ENCODE peak calls at places on chromosomes 5 and 9, in six cellular contexts. U is dorsolateral prefrontal cortex, I is suprapubic skin, R is fibroblast of pulmonary artery, A is IMR-90, C is bronchial epithelial cell. P is an unnamed sample.

GRCh38 chr5:127652952-127653611 is 4.2 kb downstream of the CTXN3 start:
- DNase-seq in U (no peak), I (no peak), R (no peak), A (no peak), C (no peak), P (no peak)

GRCh38 chr9:76704601-76705204 is 59.5 kb upstream of the PCA3 start:
- DNase-seq in U (no peak), I (no peak), R (peak; percentile 97), A (peak; percentile 93), C (peak; percentile 79), P (no peak)

GRCh38 chr5:139110526-139111168 is 87.5 kb downstream of the SIL1 start:
- DNase-seq in U (no peak), I (no peak), R (no peak), A (no peak), C (no peak), P (no peak)

GRCh38 chr5:142748132-142748531 is 22.0 kb upstream of the ARHGAP26 start:
- DNase-seq in U (no peak), I (no peak), R (peak; percentile 68), A (peak; percentile 24), C (no peak), P (no peak)

GRCh38 chr5:127002390-127002789 is 28.0 kb downstream of the MARCHF3 start:
- DNase-seq in U (no peak), I (no peak), R (peak; percentile 82), A (peak; percentile 34), C (no peak), P (no peak)

GRCh38 chr5:139061274-139061673 is 136.9 kb downstream of the SIL1 start:
- DNase-seq in U (no peak), I (peak; percentile 67), R (peak; percentile 86), A (peak; percentile 64), C (peak; percentile 38), P (peak; percentile 78)

GRCh38 chr5:39755986-39756385 is 331.2 kb upstream of the DAB2 start:
- DNase-seq in U (no peak), I (no peak), R (peak; percentile 96), A (peak; percentile 96), C (peak; percentile 74), P (no peak)

GRCh38 chr9:4211806-4212205 is 88.1 kb downstream of the GLIS3 start:
- DNase-seq in U (no peak), I (no peak), R (no peak), A (no peak), C (no peak), P (no peak)

GRCh38 chr5:139652788-139653241 is 4.7 kb downstream of the CXXC5 start:
- DNase-seq in U (no peak), I (no peak), R (no peak), A (no peak), C (no peak), P (no peak)

GRCh38 chr9:24044576-24044975 is 218.5 kb upstream of the ELAVL2 start:
- DNase-seq in U (no peak), I (no peak), R (no peak), A (no peak), C (no peak), P (no peak)

GRCh38 chr9:61673247-61673646 is 483.4 kb downstream of the SPATA31A7 start:
- DNase-seq in U (no peak), I (peak; percentile 45), R (no peak), A (no peak), C (no peak), P (peak; percentile 46)

GRCh38 chr9:10036095-10036494 is 576.7 kb downstream of the PTPRD start:
- DNase-seq in U (no peak), I (no peak), R (no peak), A (no peak), C (no peak), P (no peak)

GRCh38 chr5:149130121-149130931 is 11.0 kb upstream of the ABLIM3 start:
- DNase-seq in U (no peak), I (no peak), R (peak; percentile 57), A (peak; percentile 49), C (peak; percentile 40), P (no peak)
- TF ChIP-seq CTCF in U (no peak), I (no peak), R (peak; percentile 61), A (peak; percentile 56), C (peak; percentile 22), P (no peak)

GRCh38 chr9:78238061-78239038 is 2.5 kb downstream of the CEP78 start:
- DNase-seq in U (no peak), I (no peak), R (no peak), A (no peak), C (no peak), P (no peak)

GRCh38 chr9:78235296-78235770 is 542 bp upstream of the CEP78 start:
- DNase-seq in U (no peak), I (no peak), R (peak; percentile 42), A (peak; percentile 20), C (peak; percentile 40), P (no peak)

GRCh38 chr9:78236511-78236950 is 656 bp downstream of the CEP78 start:
- DNase-seq in U (no peak), I (peak; percentile 72), R (peak; percentile 7), A (no peak), C (peak; percentile 24), P (no peak)

GRCh38 chr9:78234810-78235209 is 1.1 kb upstream of the CEP78 start:
- DNase-seq in U (no peak), I (no peak), R (peak; percentile 63), A (peak; percentile 39), C (peak; percentile 17), P (no peak)

DNA sequence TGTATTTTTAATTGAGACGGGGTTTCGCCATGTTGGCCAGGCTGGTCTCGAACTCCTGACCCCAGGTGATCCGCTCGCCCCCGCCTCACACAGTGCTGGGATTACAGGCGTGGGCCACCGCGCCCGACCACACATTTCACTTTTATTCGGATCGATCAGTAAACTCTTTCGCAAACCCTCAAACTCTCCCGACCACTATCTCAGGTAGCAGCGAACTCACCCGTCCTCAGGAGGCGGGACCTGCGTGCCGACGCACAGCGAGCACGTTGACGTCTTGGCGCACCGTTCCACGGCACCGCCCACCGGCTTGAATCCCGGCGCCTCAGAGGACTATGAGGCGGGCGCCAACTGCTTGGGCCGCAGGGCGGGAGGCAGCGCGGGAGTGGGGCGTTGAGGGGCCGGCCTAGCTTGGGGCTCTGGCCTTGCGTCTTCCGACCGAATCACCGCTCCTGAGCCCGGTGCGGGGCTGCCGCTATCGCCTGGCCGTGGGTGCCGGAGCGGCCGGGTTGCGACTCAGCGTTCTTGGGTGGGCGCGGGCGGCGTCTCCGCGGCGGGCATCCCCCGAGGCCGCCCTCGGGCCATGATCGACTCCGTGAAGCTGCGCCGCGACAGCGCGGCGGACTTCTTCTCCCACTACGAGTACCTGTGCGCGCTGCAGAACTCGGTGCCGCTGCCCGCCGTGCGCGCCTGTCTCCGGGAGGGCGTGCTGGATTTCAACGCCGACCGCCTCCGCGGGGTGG is at the start of gene CEP78:
- DNase-seq in U (peak; percentile 91), I (peak; percentile 92), R (peak; percentile 95), A (peak; percentile 92), C (peak; percentile 88), P (peak; percentile 91)
- H3K4me3 ChIP-seq in U (peak within 1 kb of the TSS; percentile 94), I (peak within 1 kb of the TSS; percentile 88), R (peak within 1 kb of the TSS; percentile 66), A (peak within 1 kb of the TSS; percentile 90), C (peak within 1 kb of the TSS; percentile 86), P (peak within 1 kb of the TSS; percentile 86)

GRCh38 chr9:21527579-21527978 is 45.5 kb upstream of the IFNE start:
- DNase-seq in U (no peak), I (no peak), R (no peak), A (no peak), C (no peak), P (no peak)
- TF ChIP-seq CTCF in U (no peak), I (no peak), R (no peak), A (no peak), C (no peak), P (no peak)

DNA sequence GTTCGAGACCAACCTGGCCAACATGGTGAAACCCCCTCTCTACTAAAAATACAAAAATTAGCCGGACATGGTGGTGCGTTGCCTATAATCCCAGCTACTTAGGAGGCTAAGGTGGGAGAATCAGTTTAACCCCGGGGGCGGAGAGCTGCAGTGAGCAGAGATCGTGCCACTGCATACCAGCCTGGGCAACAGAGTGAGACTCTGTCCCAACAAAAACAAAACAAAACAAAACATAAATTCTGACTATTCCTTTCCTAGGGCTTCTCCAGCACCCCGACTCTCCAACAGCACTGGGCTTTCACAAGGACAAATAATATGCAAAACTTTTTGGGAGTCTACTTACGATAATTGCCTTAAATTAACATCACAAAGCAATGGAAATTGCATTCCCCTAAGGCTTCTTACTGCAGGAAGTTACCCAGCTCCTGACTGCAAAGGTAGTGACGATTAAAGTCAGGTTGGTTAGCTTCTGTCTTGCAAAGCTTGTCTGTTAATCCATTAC is 15.9 kb upstream of the CDKN2AIPNL start:
- DNase-seq in U (no peak), I (no peak), R (no peak), A (no peak), C (no peak), P (no peak)
- H3K4me3 ChIP-seq in U (no peak overlapping the region), I (no peak overlapping the region), R (no peak overlapping the region), A (no peak overlapping the region), C (no peak overlapping the region), P (no peak overlapping the region)

DNA sequence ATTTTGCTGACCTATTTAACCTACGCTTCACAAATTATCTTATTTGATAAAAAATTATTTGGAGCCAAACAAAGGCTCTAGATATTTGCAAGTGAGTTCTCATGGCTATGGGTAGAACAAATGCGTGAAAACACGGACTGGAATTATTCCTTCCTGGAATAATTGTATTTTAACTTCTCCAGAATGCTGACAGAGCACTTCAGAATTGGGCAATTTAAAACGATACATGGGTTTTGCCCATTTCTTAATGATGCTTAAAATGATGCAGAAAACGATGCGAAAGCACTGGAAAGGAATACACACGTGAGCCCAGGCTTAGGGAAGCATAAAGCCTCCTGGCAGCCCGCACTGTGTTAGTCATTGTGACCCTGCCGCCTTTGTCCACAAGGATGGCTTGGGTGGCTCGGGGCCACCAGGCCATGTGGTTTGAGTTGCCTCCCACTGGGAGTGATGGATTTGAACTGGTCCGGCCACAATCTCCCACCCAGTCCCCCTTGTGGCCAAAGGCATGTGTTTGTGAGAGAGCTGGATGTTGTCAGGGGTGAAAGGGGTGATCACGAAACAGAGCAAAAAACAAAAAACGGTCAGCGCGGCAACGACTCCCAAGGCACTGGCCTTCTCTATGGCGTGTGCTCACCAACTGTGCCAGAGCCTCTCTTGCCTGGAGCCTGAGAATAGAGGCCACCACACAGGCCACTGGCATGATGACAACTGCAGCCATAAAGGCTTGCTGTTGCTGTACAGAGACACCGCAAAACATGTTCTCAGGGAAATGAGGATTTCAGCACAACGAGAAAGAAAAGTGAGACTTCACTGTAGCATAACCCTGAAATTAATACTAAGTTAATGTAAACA is 234.2 kb upstream of the ADAMTS16 start:
- DNase-seq in U (peak; percentile 55), I (peak; percentile 82), R (no peak), A (no peak), C (no peak), P (no peak)
- TF ChIP-seq CTCF in U (no peak), I (no peak), R (no peak), A (no peak), C (no peak), P (no peak)

GRCh38 chr9:20043035-20043434 is 254.2 kb upstream of the SLC24A2 start:
- DNase-seq in U (no peak), I (no peak), R (no peak), A (no peak), C (no peak), P (no peak)
- H3K4me3 ChIP-seq in U (no peak overlapping the region), I (no peak overlapping the region), R (no peak overlapping the region), A (no peak overlapping the region), C (no peak overlapping the region), P (no peak overlapping the region)